ENCODE peak calls at places on chromosomes 12 and 14, in seven cellular contexts. U is fibroblast of lung, F is IMR-90, C is mammary epithelial cell, R is GM23338, M is PC-9, A is OCI-LY7. J is an unnamed sample.

GRCh38 chr14:66624319-66624937 is 116.5 kb downstream of the GPHN start:
- DNase-seq in F (peak; percentile 69), C (peak; percentile 34), U (peak; percentile 56), A (peak; percentile 27), R (peak; percentile 81), M (peak; percentile 53), J (peak; percentile 63)

GRCh38 chr14:24441904-24442239 is 704 bp downstream of the SDR39U1 start:
- DNase-seq in F (peak; percentile 52), U (peak; percentile 64), M (no peak), R (peak; percentile 64), C (no peak), A (no peak), J (peak; percentile 91)

GRCh38 chr14:47149326-47149725 is 497.7 kb upstream of the RPL10L start:
- DNase-seq in F (no peak), R (no peak), A (no peak), M (no peak), U (peak; percentile 84), C (no peak), J (no peak)

GRCh38 chr12:95789126-95790024 is 1.2 kb downstream of the NTN4 start:
- DNase-seq in M (peak; percentile 46), F (peak; percentile 13), R (peak; percentile 71), C (peak; percentile 46), A (no peak), U (no peak), J (peak; percentile 58)

GRCh38 chr12:11685716-11686115 is 36.2 kb downstream of the ETV6 start:
- DNase-seq in R (no peak), C (no peak), F (peak; percentile 66), M (no peak), A (no peak), U (peak; percentile 58), J (no peak)

GRCh38 chr12:8827551-8828347 is 5.3 kb downstream of the A2ML1 start:
- DNase-seq in M (no peak), F (no peak), R (no peak), A (no peak), C (peak; percentile 80), U (no peak), J (no peak)

GRCh38 chr12:67515679-67516363 is 132.7 kb upstream of the DYRK2 start:
- DNase-seq in F (no peak), R (no peak), A (peak; percentile 80), M (peak; percentile 3), U (peak; percentile 64), C (no peak), J (no peak)

GRCh38 chr12:33942172-33942571 is 80.1 kb upstream of the ALG10 start:
- DNase-seq in R (peak; percentile 62), U (no peak), F (no peak), C (no peak), M (no peak), A (no peak), J (no peak)

GRCh38 chr12:6180300-6181051 is 19.7 kb upstream of the CD9 start:
- DNase-seq in U (peak; percentile 74), A (no peak), R (no peak), F (peak; percentile 86), M (peak; percentile 69), C (peak; percentile 51), J (peak; percentile 93)

GRCh38 chr12:69405466-69405865 is 45.9 kb downstream of the YEATS4 start:
- DNase-seq in R (no peak), M (peak; percentile 70), A (no peak), U (peak; percentile 100), F (peak; percentile 98), C (peak; percentile 86), J (peak; percentile 25)

GRCh38 chr12:127675936-127676335 is 591.0 kb upstream of the TMEM132C start:
- DNase-seq in M (no peak), U (peak; percentile 48), C (no peak), R (no peak), A (no peak), F (no peak), J (no peak)

GRCh38 chr12:127680516-127680915 is 586.5 kb upstream of the TMEM132C start:
- DNase-seq in R (no peak), U (no peak), F (no peak), M (no peak), C (no peak), A (no peak), J (no peak)

GRCh38 chr12:127681151-127681754 is 585.7 kb upstream of the TMEM132C start:
- DNase-seq in U (no peak), C (no peak), A (no peak), F (no peak), R (no peak), M (no peak), J (no peak)

GRCh38 chr12:127678945-127679344 is 588.0 kb upstream of the TMEM132C start:
- DNase-seq in U (no peak), C (no peak), R (no peak), M (no peak), A (no peak), F (no peak), J (no peak)

DNA sequence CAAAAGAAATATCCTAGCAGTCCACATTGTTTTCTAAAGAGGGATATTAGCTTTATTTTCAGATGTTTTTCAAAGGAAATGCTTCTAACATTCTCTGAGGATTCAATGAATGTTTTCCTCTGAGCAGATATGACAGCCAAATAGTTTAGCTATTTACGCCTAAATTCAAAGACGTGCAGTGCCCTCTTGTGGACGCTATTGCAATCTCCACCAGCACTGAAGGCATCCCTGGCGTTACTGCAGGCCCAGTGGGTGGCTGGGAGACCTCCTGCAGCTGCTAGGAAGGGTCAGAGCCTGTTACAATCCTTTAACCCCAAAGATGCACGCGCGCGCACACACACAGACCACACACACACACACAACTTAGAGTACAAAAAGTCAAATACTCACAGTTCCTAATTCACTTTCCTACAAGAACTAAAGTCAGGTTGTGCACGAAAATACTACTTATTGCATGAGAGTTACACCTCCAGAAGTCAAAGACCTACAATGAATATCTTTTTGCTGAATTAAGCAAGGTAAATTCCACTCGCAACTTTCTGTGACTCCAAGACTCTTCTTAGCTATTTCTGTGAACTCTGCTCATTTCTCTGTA is 589.3 kb upstream of the TMEM132C start:
- DNase-seq in A (peak; percentile 57), R (peak; percentile 88), M (peak; percentile 46), U (peak; percentile 80), F (peak; percentile 70), C (peak; percentile 33), J (peak; percentile 68)
- TF ChIP-seq CTCF in A (peak; percentile 86), R (peak; percentile 87), M (peak; percentile 74), U (peak; percentile 63), F (peak; percentile 65), C (peak; percentile 71), J (peak; percentile 83)

DNA sequence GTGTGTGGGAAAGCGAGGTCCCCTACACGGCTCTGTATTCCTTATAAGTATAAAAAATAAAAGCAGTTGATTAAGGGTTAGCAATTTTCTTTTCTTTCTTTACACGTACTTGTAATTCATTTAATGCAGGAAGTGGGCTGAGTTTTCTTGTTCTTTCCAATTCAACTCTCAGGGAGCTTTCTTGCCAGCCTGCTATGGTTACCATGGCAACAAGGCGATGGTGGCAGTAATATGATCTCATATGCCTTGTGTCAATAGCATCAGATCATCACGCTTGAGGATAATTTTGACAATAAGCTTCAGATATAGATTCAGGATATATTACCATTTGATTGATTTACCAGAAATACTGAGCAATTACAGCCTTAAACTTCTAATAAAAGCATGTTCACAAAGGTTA is 466.5 kb downstream of the APAF1 start:
- DNase-seq in F (no peak), A (no peak), M (no peak), C (no peak), U (no peak), R (peak; percentile 59), J (no peak)
- H3K4me1 ChIP-seq in F (no peaks in the 10 kb centered on the region), A (no peaks in the 10 kb centered on the region), M (no peaks in the 10 kb centered on the region), C (no peaks in the 10 kb centered on the region), U (no peaks in the 10 kb centered on the region), R (peaks cover 16% of the 10 kb centered on the region), J (no peaks in the 10 kb centered on the region)

DNA sequence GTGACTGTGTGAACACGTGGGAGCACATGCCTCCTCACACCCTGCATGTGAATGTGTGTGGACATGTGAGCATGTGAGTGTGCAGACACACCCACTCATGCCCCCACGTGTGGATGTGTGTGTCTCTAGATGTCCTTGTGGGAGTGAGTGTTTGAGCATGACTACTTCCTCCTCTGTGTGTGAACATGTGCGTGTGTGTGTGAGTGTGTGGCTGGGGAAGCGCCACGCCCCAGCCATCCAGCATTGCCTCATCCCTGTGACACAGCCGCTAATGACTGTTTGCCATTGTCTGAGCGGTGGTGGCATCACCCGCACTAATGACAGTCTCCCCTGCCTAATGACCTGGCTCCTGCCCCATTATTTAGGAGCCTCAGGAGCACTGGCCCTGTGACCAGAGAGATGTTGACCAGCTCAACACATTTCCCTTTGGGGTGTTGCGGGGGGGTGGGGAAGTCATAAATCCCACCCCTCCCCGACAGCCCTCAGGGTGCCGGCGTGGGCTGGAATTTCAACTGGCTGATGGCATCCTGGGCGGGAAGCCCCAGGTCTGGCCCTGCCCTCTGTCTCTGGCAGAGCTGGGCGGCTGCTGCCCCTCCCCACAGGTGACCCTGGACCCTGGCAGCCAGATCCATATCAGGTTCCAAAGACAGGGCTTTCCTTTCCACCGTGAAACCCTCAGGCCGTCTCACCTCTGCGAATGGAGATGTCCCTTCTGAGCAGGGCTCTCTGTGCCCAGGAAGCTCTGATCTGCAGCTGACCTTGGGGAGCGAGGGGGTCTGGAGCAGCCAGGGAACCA is 11.5 kb upstream of the KRT80 start:
- DNase-seq in C (peak; percentile 87), U (peak; percentile 88), R (no peak), M (peak; percentile 78), A (peak; percentile 8), F (peak; percentile 77), J (peak; percentile 94)
- H3K4me2 ChIP-seq in C (no peak overlapping the region), U (peak overlapping the region; percentile 63), R (no peak overlapping the region), M (peak overlapping the region; percentile 58), A (no peak overlapping the region), F (no peak overlapping the region), J (peak overlapping the region; percentile 61)

DNA sequence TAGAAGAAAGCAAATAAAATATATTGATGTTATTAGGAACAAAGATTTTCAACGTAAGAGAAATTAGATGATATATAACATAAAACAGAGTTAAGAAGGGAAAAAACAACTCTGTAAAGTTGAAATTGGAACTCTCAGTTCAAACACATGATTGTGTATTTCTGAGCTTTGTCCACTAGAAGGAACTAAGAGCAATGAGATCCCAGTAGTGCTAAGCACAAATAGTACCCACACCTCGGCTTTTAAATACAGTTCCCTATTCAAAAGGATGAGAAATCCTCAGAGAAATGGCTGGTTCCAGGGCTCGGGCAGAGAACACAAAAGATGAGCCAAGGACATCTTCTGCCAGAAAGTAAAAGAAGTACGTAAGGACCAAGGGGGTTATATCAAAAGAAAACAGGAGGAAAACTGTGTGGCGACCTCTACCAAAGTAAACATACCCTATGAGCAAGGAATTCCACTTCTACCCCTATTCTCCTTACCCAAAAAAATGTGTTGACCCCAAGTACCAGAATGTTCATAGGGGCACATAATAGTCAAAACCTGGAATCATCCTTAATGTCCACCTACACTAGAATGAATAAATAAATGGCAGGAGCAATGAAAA is 96.6 kb downstream of the SPTSSA start:
- DNase-seq in M (no peak), C (no peak), A (no peak), U (no peak), F (peak; percentile 13), R (peak; percentile 15), J (no peak)
- TF ChIP-seq CTCF in M (no peak), C (peak; percentile 42), A (no peak), U (peak; percentile 34), F (peak; percentile 26), R (no peak), J (peak; percentile 37)

DNA sequence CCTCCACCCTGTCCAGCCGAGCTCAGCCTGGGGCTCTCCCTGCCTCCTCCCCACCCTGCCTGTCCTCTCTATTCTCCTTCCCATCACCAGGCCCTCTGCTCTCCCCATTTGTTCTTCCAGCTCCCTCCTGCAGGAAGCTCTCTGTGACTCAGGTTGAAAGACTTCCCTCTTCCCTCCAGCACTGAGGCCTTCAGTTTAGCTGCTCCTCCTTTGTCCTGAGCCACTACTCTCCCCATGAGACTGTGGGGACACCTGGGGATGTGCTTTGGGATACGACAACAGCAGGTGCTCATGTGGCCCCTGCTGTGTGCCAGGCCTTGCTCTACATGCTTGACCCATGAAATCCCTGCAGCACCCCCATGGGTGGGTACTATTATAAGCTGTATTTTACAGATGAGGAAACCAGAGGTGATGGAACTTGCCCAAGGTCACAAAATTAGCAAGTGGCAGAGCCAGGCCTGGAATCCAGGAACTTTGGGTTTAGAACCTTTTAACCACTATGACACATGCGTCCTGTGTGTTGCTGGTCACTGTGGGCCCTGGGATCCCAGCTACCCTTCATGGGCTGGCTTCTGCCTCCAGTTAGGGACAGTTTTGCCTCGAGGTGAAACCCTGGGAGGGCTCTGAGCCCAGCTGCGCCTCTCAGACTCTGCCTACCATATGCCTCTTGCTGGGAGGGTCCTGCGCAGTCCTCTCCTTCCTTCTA is 5.5 kb downstream of the KRT80 start:
- DNase-seq in C (peak; percentile 74), R (no peak), U (peak; percentile 93), A (no peak), F (peak; percentile 87), M (peak; percentile 79), J (peak; percentile 97)
- H3K4me1 ChIP-seq in C (peaks cover 61% of the 10 kb centered on the region), R (peaks cover 13% of the 10 kb centered on the region), U (peaks cover 72% of the 10 kb centered on the region), A (no peaks in the 10 kb centered on the region), F (peaks cover 66% of the 10 kb centered on the region), M (peaks cover 59% of the 10 kb centered on the region), J (peaks cover 58% of the 10 kb centered on the region)